ENCODE peak calls at places on chromosomes 13 and 19, in ten cellular contexts. W is PC-3; K is SW 1271; D is substantia nigra; I is glomerular endothelial cell; H is activated CD8-positive, alpha-beta T cell treated with anti-CD3 and anti-CD28 coated beads, Interleukin-2, amount 10 ng/mL, durations not matched to agents 7 days and 5 days; B is body of pancreas; P is naive thymus-derived CD8-positive, alpha-beta T cell; N is stimulated activated CD8-positive, alpha-beta memory T cell treated with anti-CD3 and anti-CD28 coated beads, Interleukin-12 subunit alpha, Interleukin-12 subunit beta, amount 100 ng/mL, for 1 hour; O is NCI-H1092 treated with DMSO at 0.1 percent for 48 hours. Y is an unnamed sample.

GRCh38 chr13:98549006-98549727 is 27.7 kb downstream of the STK24 start:
- DNase-seq in W (peak), K (peak), D (no peak), I (no peak), H (no peak), B (no peak), P (no peak), N (no peak), O (no peak), Y (no peak)

GRCh38 chr19:35216833-35217707 is 11.5 kb downstream of the FAM187B start:
- DNase-seq in W (peak), K (no peak), D (peak), I (no peak), H (peak), B (peak), P (no peak), N (no peak), O (no peak), Y (no peak)

GRCh38 chr19:54388001-54388802 is 23.5 kb upstream of the LAIR1 start:
- DNase-seq in W (no peak), K (no peak), D (no peak), I (no peak), H (peak), B (peak), P (no peak), N (peak), O (no peak), Y (no peak)

GRCh38 chr19:7625763-7626372 is 3.5 kb downstream of the XAB2 start:
- DNase-seq in W (no peak), K (no peak), D (no peak), I (no peak), H (no peak), B (no peak), P (no peak), N (no peak), O (no peak), Y (no peak)

GRCh38 chr13:46571189-46571901 is 18.4 kb downstream of the LRCH1 start:
- DNase-seq in W (no peak), K (no peak), D (no peak), I (no peak), H (no peak), B (no peak), P (no peak), N (no peak), O (peak), Y (no peak)

GRCh38 chr13:93755341-93755740 is 528.7 kb downstream of the GPC6 start:
- DNase-seq in W (no peak), K (no peak), D (no peak), I (no peak), H (no peak), B (no peak), P (no peak), N (no peak), O (no peak), Y (no peak)

GRCh38 chr13:100440756-100441421 is 147.7 kb downstream of the GGACT start:
- DNase-seq in W (no peak), K (peak), D (no peak), I (no peak), H (no peak), B (no peak), P (no peak), N (no peak), O (peak), Y (no peak)

GRCh38 chr19:55640043-55640576 is 692 bp upstream of the ZNF580 start:
- DNase-seq in W (no peak), K (no peak), D (peak), I (no peak), H (peak), B (peak), P (peak), N (no peak), O (peak), Y (no peak)

GRCh38 chr13:77514336-77514726 is 21.2 kb upstream of the SCEL start:
- DNase-seq in W (no peak), K (no peak), D (no peak), I (no peak), H (no peak), B (no peak), P (no peak), N (no peak), O (no peak), Y (no peak)

GRCh38 chr13:67048793-67049150 is 181.4 kb downstream of the PCDH9 start:
- DNase-seq in W (no peak), K (no peak), D (no peak), I (peak), H (no peak), B (no peak), P (no peak), N (no peak), O (no peak), Y (no peak)

GRCh38 chr13:20441879-20442278 is 83.8 kb downstream of the CRYL1 start:
- DNase-seq in W (peak), K (peak), D (no peak), I (no peak), H (no peak), B (no peak), P (no peak), N (no peak), O (no peak), Y (no peak)

GRCh38 chr13:95073826-95074345 is 227.4 kb downstream of the ABCC4 start:
- DNase-seq in W (no peak), K (no peak), D (no peak), I (no peak), H (no peak), B (no peak), P (no peak), N (no peak), O (no peak), Y (no peak)

GRCh38 chr13:66689628-66690027 is 540.5 kb downstream of the PCDH9 start:
- DNase-seq in W (peak), K (no peak), D (no peak), I (no peak), H (no peak), B (no peak), P (no peak), N (no peak), O (peak), Y (no peak)

GRCh38 chr19:54462713-54463530 is 656 bp downstream of the LENG9 start:
- DNase-seq in W (peak), K (peak), D (peak), I (no peak), H (peak), B (peak), P (peak), N (peak), O (no peak), Y (peak)

GRCh38 chr19:50155520-50156109 is 7.5 kb downstream of the IZUMO2 start:
- DNase-seq in W (no peak), K (no peak), D (no peak), I (no peak), H (no peak), B (no peak), P (no peak), N (no peak), O (no peak), Y (no peak)

Y was measured in NK-92 treated with Interleukin-12 subunit alpha and Interleukin-12 subunit beta, amount 100 ng/mL, for 24 hours.